ENCODE peak calls at places on chromosomes 7 and 10, in nine cellular contexts. W is gastrocnemius medialis, X is IMR-90, U is fibroblast of lung, P is psoas muscle, Z is GM23248, K is astrocyte, J is aorta, O is Peyer's patch. M is an unnamed sample. For H3K9me3 and H3K4me1, the result is how much of the 10 kb centered on the place peaks cover.

GRCh38 chr10:92972066-92972870 is 88.3 kb upstream of the CYP26C1 start:
- DNase-seq in W (no peak), X (peak), U (peak), P (no peak), Z (peak), K (peak), J (no peak), O (peak), M (peak)

GRCh38 chr7:77531038-77531437 is 6.1 kb upstream of the PTPN12 start:
- DNase-seq in W (no peak), X (no peak), U (no peak), P (no peak), Z (no peak), K (no peak), J (no peak), O (no peak), M (no peak)

GRCh38 chr7:102107474-102108104 is 179.1 kb upstream of the SH2B2 start:
- DNase-seq in W (no peak), X (no peak), U (no peak), P (no peak), Z (no peak), K (no peak), J (no peak), O (no peak), M (no peak)

GRCh38 chr10:31242902-31243301 is 76.1 kb upstream of the ZEB1 start:
- DNase-seq in W (no peak), X (peak), U (peak), P (no peak), Z (peak), K (peak), J (peak), O (no peak), M (no peak)

GRCh38 chr10:60446070-60446833 is 56.6 kb upstream of the ANK3 start:
- DNase-seq in W (no peak), X (no peak), U (no peak), P (no peak), Z (peak), K (peak), J (no peak), O (no peak), M (no peak)

GRCh38 chr7:130379551-130380120 is 658 bp upstream of the CPA1 start:
- DNase-seq in W (no peak), X (no peak), U (no peak), P (no peak), Z (no peak), K (no peak), J (no peak), O (peak), M (no peak)

GRCh38 chr10:30190831-30191552 is 131.6 kb upstream of the JCAD start:
- DNase-seq in W (no peak), X (no peak), U (no peak), P (no peak), Z (no peak), K (no peak), J (no peak), O (no peak), M (no peak)

GRCh38 chr7:55019329-55019690 is 493 bp downstream of the EGFR start:
- DNase-seq in W (peak), X (no peak), U (peak), P (peak), Z (peak), K (no peak), J (peak), O (peak), M (peak)

GRCh38 chr7:137986252-137987010 is 15.5 kb downstream of the CREB3L2 start:
- DNase-seq in W (no peak), X (peak), U (peak), P (no peak), Z (peak), K (peak), J (no peak), O (no peak), M (no peak)

GRCh38 chr10:61621538-61622150 is 41.1 kb upstream of the CABCOCO1 start:
- DNase-seq in W (no peak), X (no peak), U (no peak), P (no peak), Z (no peak), K (no peak), J (no peak), O (no peak), M (no peak)

GRCh38 chr7:41238851-41239331 is 464.0 kb downstream of the INHBA start:
- DNase-seq in W (no peak), X (peak), U (no peak), P (no peak), Z (peak), K (peak), J (no peak), O (no peak), M (no peak)

GRCh38 chr10:73648975-73649829 is 6.6 kb downstream of the SYNPO2L start:
- DNase-seq in W (no peak), X (peak), U (no peak), P (no peak), Z (peak), K (peak), J (no peak), O (peak), M (no peak)

GRCh38 chr10:29685506-29685905 is 50.7 kb upstream of the SVIL start:
- DNase-seq in W (no peak), X (no peak), U (no peak), P (no peak), Z (no peak), K (peak), J (no peak), O (no peak), M (no peak)

GRCh38 chr10:124632064-124632531 is 112.1 kb downstream of the FAM53B start:
- DNase-seq in W (peak), X (no peak), U (peak), P (peak), Z (peak), K (peak), J (no peak), O (no peak), M (no peak)

GRCh38 chr10:9010093-9010492 is 955.6 kb downstream of the GATA3 start:
- DNase-seq in W (no peak), X (no peak), U (peak), P (no peak), Z (no peak), K (no peak), J (no peak), O (no peak), M (no peak)

GRCh38 chr10:33241351-33241750 is 93.1 kb downstream of the NRP1 start:
- DNase-seq in W (no peak), X (peak), U (no peak), P (no peak), Z (peak), K (peak), J (no peak), O (no peak), M (no peak)

GRCh38 chr10:86413046-86413728 is 46.6 kb upstream of the GRID1 start:
- DNase-seq in W (no peak), X (peak), U (peak), P (no peak), Z (peak), K (peak), J (no peak), O (no peak), M (no peak)

GRCh38 chr7:32347244-32347828 is 142.8 kb downstream of the LSM5 start:
- DNase-seq in W (no peak), X (no peak), U (peak), P (no peak), Z (peak), K (no peak), J (no peak), O (peak), M (no peak)

GRCh38 chr10:69453759-69454158 is 2.5 kb downstream of the TSPAN15 start:
- DNase-seq in W (peak), X (no peak), U (no peak), P (no peak), Z (no peak), K (no peak), J (no peak), O (no peak), M (peak)

GRCh38 chr7:69871213-69871885 is 273.1 kb downstream of the AUTS2 start:
- DNase-seq in W (no peak), X (peak), U (peak), P (no peak), Z (peak), K (peak), J (no peak), O (no peak), M (no peak)

GRCh38 chr10:71638577-71639411 is 80.8 kb downstream of the C10orf105 start:
- DNase-seq in W (no peak), X (no peak), U (no peak), P (no peak), Z (no peak), K (no peak), J (no peak), O (peak), M (peak)

GRCh38 chr10:77026148-77026547 is 611.5 kb downstream of the KCNMA1 start:
- DNase-seq in W (no peak), X (no peak), U (no peak), P (no peak), Z (no peak), K (no peak), J (no peak), O (no peak), M (no peak)

GRCh38 chr10:132306951-132307751 is 599 bp downstream of the STK32C start:
- DNase-seq in W (no peak), X (no peak), U (peak), P (peak), Z (peak), K (no peak), J (peak), O (peak), M (peak)

GRCh38 chr7:135147899-135148721 is at the start of gene TMEM140:
- DNase-seq in W (peak), X (peak), U (peak), P (peak), Z (peak), K (no peak), J (no peak), O (peak), M (peak)

GRCh38 chr7:11297226-11297625 is 323.6 kb downstream of the PHF14 start:
- DNase-seq in W (no peak), X (no peak), U (no peak), P (no peak), Z (peak), K (no peak), J (no peak), O (no peak), M (no peak)

GRCh38 chr10:114426476-114426875 is 22.2 kb upstream of the AFAP1L2 start:
- DNase-seq in W (no peak), X (no peak), U (no peak), P (no peak), Z (no peak), K (no peak), J (no peak), O (no peak), M (no peak)

GRCh38 chr10:12720217-12720981 is 281.1 kb downstream of the CCDC3 start:
- DNase-seq in W (peak), X (peak), U (peak), P (peak), Z (peak), K (peak), J (peak), O (peak), M (peak)

GRCh38 chr10:72523932-72524396 is 101.9 kb downstream of the MICU1 start:
- DNase-seq in W (no peak), X (no peak), U (no peak), P (no peak), Z (no peak), K (no peak), J (no peak), O (no peak), M (no peak)

GRCh38 chr7:142646274-142646895 is 102.9 kb upstream of the PRSS1 start:
- DNase-seq in W (peak), X (no peak), U (no peak), P (peak), Z (no peak), K (no peak), J (no peak), O (no peak), M (no peak)

GRCh38 chr10:97850446-97850845 is 803 bp downstream of the GOLGA7B start:
- DNase-seq in W (no peak), X (no peak), U (no peak), P (no peak), Z (no peak), K (no peak), J (no peak), O (no peak), M (no peak)

GRCh38 chr7:65731562-65732035 is 141.3 kb upstream of the VKORC1L1 start:
- DNase-seq in W (no peak), X (no peak), U (peak), P (no peak), Z (peak), K (peak), J (no peak), O (no peak), M (peak)

GRCh38 chr7:138885383-138886147 is 87.6 kb upstream of the ATP6V0A4 start:
- DNase-seq in W (no peak), X (no peak), U (no peak), P (no peak), Z (peak), K (no peak), J (no peak), O (no peak), M (no peak)

GRCh38 chr7:143514995-143515735 is 37.5 kb downstream of the TAS2R41 start:
- DNase-seq in W (no peak), X (no peak), U (no peak), P (peak), Z (peak), K (no peak), J (no peak), O (no peak), M (no peak)

GRCh38 chr10:121425623-121426022 is 172.6 kb downstream of the FGFR2 start:
- DNase-seq in W (no peak), X (no peak), U (no peak), P (no peak), Z (no peak), K (no peak), J (no peak), O (no peak), M (peak)

GRCh38 chr10:92695679-92696605 is 6.2 kb downstream of the HHEX start:
- DNase-seq in W (no peak), X (peak), U (peak), P (no peak), Z (peak), K (peak), J (peak), O (no peak), M (no peak)

GRCh38 chr7:265998-266850 is 23.7 kb upstream of the FOXL3 start:
- DNase-seq in W (no peak), X (no peak), U (no peak), P (peak), Z (no peak), K (no peak), J (peak), O (no peak), M (no peak)

GRCh38 chr7:268991-269390 is 21.0 kb upstream of the FOXL3 start:
- DNase-seq in W (no peak), X (no peak), U (no peak), P (no peak), Z (no peak), K (no peak), J (no peak), O (no peak), M (no peak)

GRCh38 chr7:265192-265997 is 24.6 kb upstream of the FOXL3 start:
- DNase-seq in W (no peak), X (no peak), U (no peak), P (peak), Z (peak), K (no peak), J (peak), O (no peak), M (no peak)

GRCh38 chr7:264541-265191 is 25.3 kb upstream of the FOXL3 start:
- DNase-seq in W (no peak), X (no peak), U (no peak), P (peak), Z (no peak), K (no peak), J (peak), O (no peak), M (peak)

GRCh38 chr7:266851-267840 is 22.8 kb upstream of the FOXL3 start:
- DNase-seq in W (no peak), X (no peak), U (no peak), P (peak), Z (no peak), K (no peak), J (peak), O (peak), M (peak)
- H3K9me3 ChIP-seq in W (under half), X (under half), U (under half), P (under half), Z (under half), K (under half), J (under half), O (under half), M (under half)

GRCh38 chr10:116139886-116140285 is 133.1 kb downstream of the GFRA1 start:
- DNase-seq in W (no peak), X (no peak), U (no peak), P (no peak), Z (no peak), K (no peak), J (no peak), O (no peak), M (no peak)

GRCh38 chr10:116146374-116146773 is 126.6 kb downstream of the GFRA1 start:
- DNase-seq in W (no peak), X (peak), U (peak), P (no peak), Z (peak), K (peak), J (no peak), O (no peak), M (no peak)

GRCh38 chr10:116138897-116139296 is 134.1 kb downstream of the GFRA1 start:
- DNase-seq in W (no peak), X (no peak), U (no peak), P (no peak), Z (no peak), K (no peak), J (no peak), O (no peak), M (no peak)

GRCh38 chr10:116147162-116147906 is 125.7 kb downstream of the GFRA1 start:
- DNase-seq in W (no peak), X (no peak), U (no peak), P (no peak), Z (no peak), K (no peak), J (no peak), O (no peak), M (no peak)

GRCh38 chr10:116143673-116144072 is 129.3 kb downstream of the GFRA1 start:
- DNase-seq in W (no peak), X (no peak), U (no peak), P (no peak), Z (no peak), K (no peak), J (no peak), O (no peak), M (no peak)
- H3K4me1 ChIP-seq in W (under half), X (under half), U (under half), P (under half), Z (under half), K (under half), J (under half), O (under half), M (under half)

DNA sequence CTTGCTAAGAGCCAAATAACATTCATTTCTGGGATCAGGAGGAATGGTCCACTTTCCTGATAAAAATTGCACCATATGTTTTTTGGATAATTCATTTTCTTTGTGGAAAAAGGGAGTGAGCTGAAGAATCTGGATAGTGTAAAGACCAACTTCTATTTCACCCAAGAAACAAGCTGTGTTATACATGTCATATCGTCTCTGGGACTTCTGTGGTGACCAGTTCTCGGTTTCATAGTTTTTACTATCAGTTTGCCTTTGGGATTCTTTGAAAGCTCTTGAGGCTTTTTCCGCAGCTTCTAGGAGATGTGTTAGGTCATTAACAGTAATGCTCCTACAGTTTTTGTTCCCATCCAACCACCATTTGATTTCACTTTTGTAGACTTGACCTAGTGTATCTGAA is 14.4 kb upstream of the SAMD9 start:
- DNase-seq in W (no peak), X (no peak), U (no peak), P (no peak), Z (no peak), K (no peak), J (no peak), O (no peak), M (no peak)
- H3K9me3 ChIP-seq in W (under half), X (under half), U (under half), P (under half), Z (under half), K (under half), J (under half), O (under half), M (half or more)

GRCh38 chr7:98252655-98253054 is 623 bp upstream of the TECPR1 start:
- DNase-seq in W (no peak), X (peak), U (peak), P (no peak), Z (peak), K (no peak), J (no peak), O (no peak), M (no peak)

GRCh38 chr7:98251844-98252639 is at the start of gene TECPR1:
- DNase-seq in W (peak), X (peak), U (peak), P (peak), Z (peak), K (peak), J (peak), O (peak), M (peak)

GRCh38 chr7:98249106-98249505 is 2.9 kb downstream of the TECPR1 start:
- DNase-seq in W (no peak), X (no peak), U (no peak), P (no peak), Z (no peak), K (no peak), J (no peak), O (no peak), M (no peak)

GRCh38 chr7:98250789-98251188 is 1.2 kb downstream of the TECPR1 start:
- DNase-seq in W (no peak), X (no peak), U (no peak), P (no peak), Z (no peak), K (no peak), J (no peak), O (peak), M (no peak)

GRCh38 chr7:98251251-98251843 is 685 bp downstream of the TECPR1 start:
- DNase-seq in W (no peak), X (no peak), U (peak), P (peak), Z (peak), K (no peak), J (no peak), O (peak), M (no peak)
- H3K4me1 ChIP-seq in W (under half), X (under half), U (under half), P (under half), Z (under half), K (under half), J (under half), O (under half), M (under half)

DNA sequence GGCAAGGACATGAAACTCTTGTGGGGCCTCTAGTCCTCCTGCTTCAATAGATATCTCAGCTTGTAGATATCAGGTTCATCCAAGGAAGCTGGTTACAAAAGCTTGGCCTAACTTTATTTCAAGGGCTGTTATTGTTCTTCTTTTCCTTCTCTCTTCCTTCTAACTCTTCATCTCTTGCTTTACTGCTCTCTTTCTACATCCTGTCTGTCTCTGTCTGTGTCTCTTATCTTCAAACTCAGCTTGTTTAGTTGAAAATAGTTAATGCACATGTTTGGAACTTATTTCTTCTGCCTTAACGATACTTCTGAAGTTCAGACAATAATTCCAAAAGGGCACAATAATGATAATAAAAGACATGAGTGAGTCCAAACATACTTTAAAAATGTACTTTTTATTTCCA is 393.9 kb downstream of the NXPH1 start:
- DNase-seq in W (no peak), X (no peak), U (no peak), P (no peak), Z (no peak), K (no peak), J (no peak), O (no peak), M (no peak)
- H3K9me3 ChIP-seq in W (under half), X (under half), U (under half), P (under half), Z (under half), K (under half), J (under half), O (under half), M (under half)